ENCODE peak calls at places on chromosomes 13 and 19, in seven cellular contexts. Q, X, A, S, E, V and D are unnamed samples. For H3K9me3, the result is how much of the 10 kb centered on the place peaks cover.

GRCh38 chr13:42762251-42762650 is 19.1 kb upstream of the FAM216B start:
- DNase-seq in V (no peak), X (no peak), E (no peak), S (no peak), Q (no peak), A (no peak), D (no peak)

GRCh38 chr19:3610745-3611717 is 4.4 kb upstream of the TBXA2R start:
- DNase-seq in X (no peak), S (no peak), E (no peak), A (no peak), Q (no peak), V (no peak), D (no peak)

GRCh38 chr19:34494601-34495000 is 13.0 kb downstream of the WTIP start:
- DNase-seq in S (no peak), X (no peak), V (no peak), E (no peak), A (no peak), Q (no peak), D (peak)

GRCh38 chr19:15417699-15418098 is 1.1 kb downstream of the AKAP8L start:
- DNase-seq in X (no peak), S (no peak), A (no peak), E (no peak), V (no peak), Q (peak), D (no peak)

GRCh38 chr19:48613024-48613851 is 1.6 kb downstream of the FAM83E start:
- DNase-seq in V (no peak), X (no peak), S (no peak), E (peak), Q (peak), A (no peak), D (no peak)

GRCh38 chr13:33763021-33763420 is 54.9 kb upstream of the RFC3 start:
- DNase-seq in E (no peak), Q (no peak), S (no peak), X (no peak), V (no peak), A (no peak), D (no peak)

GRCh38 chr13:80141114-80141849 is 199.6 kb downstream of the SPRY2 start:
- DNase-seq in Q (no peak), A (peak), E (no peak), S (no peak), V (no peak), X (no peak), D (peak)

GRCh38 chr13:21297914-21298831 is 121.7 kb downstream of the MRPL57 start:
- DNase-seq in S (peak), V (peak), Q (peak), E (peak), A (peak), X (peak), D (peak)

GRCh38 chr13:109630281-109630680 is 156.1 kb downstream of the IRS2 start:
- DNase-seq in A (no peak), X (no peak), E (no peak), Q (no peak), S (no peak), V (no peak), D (no peak)

GRCh38 chr13:31764556-31764955 is 25.2 kb downstream of the RXFP2 start:
- DNase-seq in Q (no peak), E (no peak), X (no peak), S (no peak), V (no peak), A (no peak), D (no peak)

GRCh38 chr19:16773259-16773658 is 53.6 kb downstream of the NWD1 start:
- DNase-seq in V (no peak), Q (no peak), S (no peak), E (no peak), A (no peak), X (no peak), D (no peak)

GRCh38 chr13:72151241-72151640 is 284.2 kb upstream of the DACH1 start:
- DNase-seq in S (no peak), A (no peak), Q (no peak), E (no peak), X (no peak), V (no peak), D (no peak)

GRCh38 chr19:54532528-54532927 is 29.9 kb downstream of the LAIR2 start:
- DNase-seq in A (no peak), E (no peak), V (no peak), Q (no peak), S (no peak), X (no peak), D (no peak)

GRCh38 chr13:59178344-59178743 is 985.4 kb downstream of the DIAPH3 start:
- DNase-seq in V (no peak), A (no peak), S (no peak), E (no peak), Q (no peak), X (no peak), D (no peak)

GRCh38 chr13:114145256-114145655 is 12.8 kb upstream of the RASA3 start:
- DNase-seq in A (no peak), X (no peak), S (no peak), Q (peak), E (peak), V (no peak), D (no peak)

GRCh38 chr19:52069653-52070052 is 21.0 kb upstream of the ZNF432 start:
- DNase-seq in S (no peak), E (no peak), X (no peak), V (no peak), Q (no peak), A (no peak), D (no peak)

GRCh38 chr19:52070496-52070895 is 21.9 kb upstream of the ZNF432 start:
- DNase-seq in V (no peak), A (no peak), E (no peak), Q (no peak), X (no peak), S (no peak), D (no peak)

GRCh38 chr19:52065399-52065798 is 16.8 kb upstream of the ZNF432 start:
- DNase-seq in Q (no peak), V (no peak), X (no peak), E (no peak), A (no peak), S (no peak), D (no peak)

DNA sequence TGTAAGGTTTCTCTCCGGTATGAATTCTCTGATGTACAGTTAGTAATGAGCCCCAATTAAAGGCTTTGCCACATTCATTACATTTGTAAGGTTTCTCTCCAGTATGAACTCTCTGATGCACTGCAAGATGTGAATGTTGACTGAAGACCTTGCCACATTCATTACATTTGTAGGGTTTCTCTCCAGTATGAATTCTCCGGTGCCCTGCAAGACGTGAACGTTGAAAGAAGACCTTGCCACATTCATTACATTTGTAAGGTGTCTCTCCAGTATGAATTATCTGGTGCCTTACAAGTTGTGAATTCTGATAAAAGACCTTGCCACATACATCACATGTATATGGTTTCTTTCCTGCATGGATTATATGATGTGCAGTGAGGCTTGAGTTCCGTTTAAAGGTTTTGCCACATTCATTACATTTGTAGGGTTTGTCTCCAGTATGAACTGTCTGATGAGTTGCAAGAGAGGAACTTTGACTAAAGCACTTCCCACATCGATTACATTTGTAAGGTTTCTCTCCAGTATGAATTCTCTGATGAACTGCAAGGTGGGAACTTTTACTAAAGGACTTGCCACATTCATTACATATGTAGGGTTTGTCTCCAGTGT is 17.7 kb upstream of the ZNF432 start:
- DNase-seq in X (no peak), Q (no peak), V (no peak), A (no peak), E (no peak), S (no peak), D (no peak)
- H3K9me3 ChIP-seq in X (half or more), Q (half or more), V (half or more), A (under half), E (half or more), S (half or more), D (under half)

GRCh38 chr13:104635879-104636278 is 1569.7 kb upstream of the SLC10A2 start:
- DNase-seq in S (no peak), A (no peak), X (no peak), V (no peak), E (no peak), Q (no peak), D (no peak)
- H3K9me3 ChIP-seq in S (under half), A (under half), X (under half), V (under half), E (under half), Q (under half), D (under half)

GRCh38 chr19:56839665-56840451 is 668 bp downstream of the PEG3 start:
- DNase-seq in S (no peak), X (no peak), Q (peak), E (peak), V (peak), A (peak), D (peak)

GRCh38 chr19:56840452-56841193 is at the start of the genes PEG3 and ZIM2:
- DNase-seq in E (peak), X (no peak), S (no peak), V (no peak), Q (peak), A (peak), D (peak)

GRCh38 chr19:56837892-56838679 is 2.4 kb downstream of the PEG3 start:
- DNase-seq in S (no peak), Q (peak), E (peak), X (no peak), V (peak), A (peak), D (peak)

GRCh38 chr19:56838680-56838929 is 1.9 kb downstream of the PEG3 start:
- DNase-seq in Q (no peak), A (no peak), V (no peak), E (no peak), X (no peak), S (no peak), D (no peak)

GRCh38 chr19:56838930-56839664 is 1.4 kb downstream of the PEG3 start:
- DNase-seq in S (no peak), V (peak), X (no peak), Q (peak), A (peak), E (peak), D (peak)
- H3K9me3 ChIP-seq in S (under half), V (under half), X (half or more), Q (under half), A (under half), E (half or more), D (under half)

GRCh38 chr19:12350185-12350889 is 15.1 kb downstream of the ZNF442 start:
- DNase-seq in Q (no peak), X (no peak), S (no peak), V (no peak), A (no peak), E (no peak), D (no peak)
- H3K9me3 ChIP-seq in Q (half or more), X (half or more), S (under half), V (half or more), A (under half), E (half or more), D (under half)

GRCh38 chr19:57611113-57611512 is 2.9 kb upstream of the ZNF134 start:
- DNase-seq in A (no peak), X (no peak), S (no peak), Q (no peak), E (no peak), V (no peak), D (no peak)

GRCh38 chr19:57615346-57615745 is 1.3 kb downstream of the ZNF134 start:
- DNase-seq in V (no peak), A (no peak), E (no peak), X (no peak), Q (no peak), S (no peak), D (no peak)

DNA sequence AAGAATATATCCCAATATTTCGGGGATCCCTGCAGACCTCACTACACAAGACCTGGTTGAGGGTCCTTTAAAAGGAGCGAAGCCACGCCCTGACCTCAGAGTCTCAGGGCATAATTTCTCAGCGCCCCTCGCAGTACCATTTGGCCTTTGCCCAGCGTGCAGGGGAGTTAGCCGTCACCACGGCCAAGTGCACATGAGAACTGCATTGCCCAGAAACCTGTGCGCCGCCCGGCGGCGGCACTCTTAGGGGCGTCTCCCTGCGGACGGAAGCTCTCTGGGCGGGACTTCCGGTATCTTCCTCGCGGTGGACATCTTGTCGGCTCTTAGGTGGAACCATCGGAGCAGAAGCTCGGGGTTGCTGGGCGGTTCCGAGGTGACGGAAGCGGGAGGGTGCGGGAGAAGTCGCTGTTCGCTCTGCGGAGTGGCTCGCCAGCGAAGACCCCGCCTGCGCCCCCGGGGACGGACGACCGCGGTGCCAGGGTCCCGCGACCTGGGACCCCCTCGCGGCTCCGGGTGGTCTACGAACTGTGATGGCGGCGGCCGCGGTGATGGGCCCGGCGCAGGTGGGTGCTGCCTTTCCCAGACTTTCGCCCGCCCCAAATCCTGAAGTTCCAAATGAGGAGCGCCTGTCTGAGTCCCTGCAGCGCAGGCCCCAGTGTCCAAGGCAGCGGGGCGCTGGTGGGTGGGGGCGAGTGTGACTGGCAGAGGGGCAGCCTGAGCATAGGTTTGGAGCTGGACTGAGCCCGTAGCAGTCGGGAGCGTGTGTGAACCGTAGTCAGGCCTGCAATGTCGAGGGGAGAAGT is at the start of gene ZNF134:
- DNase-seq in Q (peak), V (peak), X (peak), E (peak), S (peak), A (peak), D (peak)
- H3K9me3 ChIP-seq in Q (half or more), V (half or more), X (under half), E (half or more), S (under half), A (under half), D (under half)

DNA sequence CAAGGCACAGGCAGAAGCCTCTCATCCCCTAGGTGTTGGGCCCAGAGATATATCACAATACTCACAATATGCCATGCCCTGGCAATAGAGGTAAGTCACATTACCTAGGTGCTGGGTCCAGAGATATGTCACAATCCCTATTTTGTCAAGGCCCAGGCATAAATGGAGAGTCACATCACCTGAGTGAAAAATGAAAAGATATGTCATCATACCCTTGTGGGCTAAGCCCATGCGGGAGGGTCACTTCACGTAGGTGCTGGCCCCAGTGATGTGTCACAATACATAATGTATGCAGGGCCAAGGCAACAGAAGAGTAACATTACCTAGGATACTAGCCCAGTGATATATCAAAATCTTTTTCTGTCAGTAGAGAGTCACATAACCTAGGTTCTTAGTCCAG is 127.0 kb downstream of the ZNF675 start:
- DNase-seq in E (no peak), A (no peak), X (no peak), Q (no peak), V (no peak), S (no peak), D (no peak)
- H3K9me3 ChIP-seq in E (under half), A (under half), X (half or more), Q (under half), V (under half), S (under half), D (under half)

GRCh38 chr19:37128821-37129177 is 43.7 kb downstream of the ZNF585A start:
- DNase-seq in A (no peak), Q (no peak), S (no peak), V (no peak), X (no peak), E (no peak), D (no peak)
- H3K9me3 ChIP-seq in A (half or more), Q (half or more), S (under half), V (half or more), X (half or more), E (half or more), D (under half)

GRCh38 chr13:19072543-19072942 is 109.1 kb downstream of the TUBA3C start:
- DNase-seq in S (no peak), X (no peak), A (no peak), Q (no peak), V (peak), E (no peak), D (no peak)

GRCh38 chr13:19070398-19070735 is 111.3 kb downstream of the TUBA3C start:
- DNase-seq in A (no peak), E (no peak), Q (no peak), S (no peak), X (no peak), V (no peak), D (no peak)

GRCh38 chr13:19071161-19071936 is 110.3 kb downstream of the TUBA3C start:
- DNase-seq in A (no peak), V (no peak), Q (no peak), E (no peak), S (no peak), X (no peak), D (no peak)

GRCh38 chr13:19067767-19068166 is 113.9 kb downstream of the TUBA3C start:
- DNase-seq in A (no peak), E (no peak), Q (no peak), V (no peak), X (no peak), S (no peak), D (no peak)

GRCh38 chr13:19069684-19070397 is 111.8 kb downstream of the TUBA3C start:
- DNase-seq in S (no peak), E (no peak), X (no peak), V (no peak), A (no peak), Q (no peak), D (no peak)
- H3K9me3 ChIP-seq in S (under half), E (half or more), X (half or more), V (under half), A (under half), Q (under half), D (under half)

GRCh38 chr19:6979341-6979740 is 41.9 kb downstream of the MBD3L2B start:
- DNase-seq in Q (no peak), S (no peak), X (no peak), V (no peak), A (no peak), E (no peak), D (no peak)
- H3K9me3 ChIP-seq in Q (under half), S (under half), X (half or more), V (under half), A (under half), E (under half), D (under half)

DNA sequence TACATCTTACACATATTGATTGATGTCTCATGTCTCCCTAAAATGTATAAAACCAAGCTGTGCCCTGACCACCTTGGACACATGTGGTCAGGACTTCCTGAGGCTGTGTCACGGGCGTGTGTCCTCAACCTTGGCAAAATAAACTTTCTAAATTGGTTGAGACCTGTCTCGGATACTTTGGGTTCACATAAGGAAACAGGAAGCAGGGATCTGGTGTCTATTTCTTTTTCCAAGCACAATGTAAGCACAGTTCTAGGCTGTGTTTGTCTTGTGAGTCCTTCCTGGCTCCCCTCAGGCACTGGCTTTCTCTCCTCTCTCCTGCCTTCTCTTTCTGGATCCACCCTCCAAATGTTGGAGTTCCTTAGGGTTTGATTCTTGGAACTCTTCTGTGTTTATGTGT is 27.6 kb upstream of the TPT1 start:
- DNase-seq in S (no peak), Q (no peak), E (no peak), V (no peak), A (no peak), X (no peak), D (no peak)
- H3K9me3 ChIP-seq in S (under half), Q (under half), E (under half), V (under half), A (under half), X (under half), D (under half)